ENCODE peak calls at places on chromosomes 3 and 15, in four cellular contexts. I, T, O and G are unnamed samples.

GRCh38 chr15:77713281-77713680 is 80.6 kb upstream of the LINGO1 start:
- DNase-seq in I (no peak), T (no peak), O (no peak), G (no peak)

GRCh38 chr15:96878129-96878528 is 547.6 kb downstream of the NR2F2 start:
- DNase-seq in I (no peak), T (no peak), O (no peak), G (no peak)

GRCh38 chr3:142028174-142028833 is 121.0 kb downstream of the TFDP2 start:
- DNase-seq in I (peak), T (peak), O (peak), G (no peak)

GRCh38 chr15:52441846-52442245 is 86.8 kb downstream of the MYO5A start:
- DNase-seq in I (peak), T (no peak), O (no peak), G (no peak)

GRCh38 chr3:132448211-132448961 is 31.1 kb downstream of the DNAJC13 start:
- DNase-seq in I (peak), T (no peak), O (peak), G (no peak)

GRCh38 chr3:138786788-138787276 is 47.9 kb downstream of the PIK3CB start:
- DNase-seq in I (peak), T (peak), O (no peak), G (no peak)

GRCh38 chr3:143502101-143502500 is 346.2 kb downstream of the SLC9A9 start:
- DNase-seq in I (no peak), T (no peak), O (no peak), G (no peak)

GRCh38 chr3:42802876-42803799 is 1.2 kb downstream of the HIGD1A start:
- DNase-seq in I (peak), T (peak), O (peak), G (no peak)

GRCh38 chr3:177615015-177615414 is 417.7 kb upstream of the TBL1XR1 start:
- DNase-seq in I (peak), T (peak), O (peak), G (no peak)

GRCh38 chr3:8554725-8555621 is 53.4 kb downstream of the LMCD1 start:
- DNase-seq in I (peak), T (no peak), O (no peak), G (no peak)

GRCh38 chr3:160935413-160936095 is 169.6 kb downstream of the B3GALNT1 start:
- DNase-seq in I (peak), T (no peak), O (peak), G (no peak)

GRCh38 chr15:101810905-101811304 is 1.1 kb upstream of the OR4F15 start:
- DNase-seq in I (peak), T (no peak), O (no peak), G (no peak)

GRCh38 chr15:40366204-40367037 is 8.4 kb downstream of the DISP2 start:
- DNase-seq in I (no peak), T (no peak), O (no peak), G (no peak)

GRCh38 chr15:52445553-52445952 is 83.1 kb downstream of the MYO5A start:
- DNase-seq in I (no peak), T (no peak), O (peak), G (no peak)

GRCh38 chr3:83953417-83954089 is 1005.2 kb upstream of the CADM2 start:
- DNase-seq in I (peak), T (no peak), O (no peak), G (no peak)

GRCh38 chr15:58410353-58410752 is 21.4 kb upstream of the LIPC start:
- DNase-seq in I (peak), T (no peak), O (no peak), G (no peak)